ENCODE peak calls at places on chromosome 15, in five cellular contexts. L, Q, U, T and Y are unnamed samples. For H3K4me1, the result is how much of the 10 kb centered on the place peaks cover.

GRCh38 chr15:58585668-58586461 is 154.1 kb downstream of the LIPC start:
- DNase-seq in L (no peak), Q (no peak), U (no peak), T (no peak), Y (no peak)

GRCh38 chr15:71237456-71238188 is 122.4 kb downstream of the THSD4 start:
- DNase-seq in L (no peak), Q (peak), U (peak), T (peak), Y (peak)

GRCh38 chr15:39171944-39172368 is 408.9 kb upstream of the THBS1 start:
- DNase-seq in L (peak), Q (peak), U (peak), T (peak), Y (peak)

GRCh38 chr15:83449928-83450501 is 2.9 kb downstream of the SH3GL3 start:
- DNase-seq in L (no peak), Q (peak), U (no peak), T (no peak), Y (peak)

GRCh38 chr15:63296195-63296594 is 18.8 kb downstream of the APH1B start:
- DNase-seq in L (no peak), Q (no peak), U (no peak), T (no peak), Y (no peak)

GRCh38 chr15:92651877-92652575 is 3.5 kb downstream of the FAM174B start:
- DNase-seq in L (no peak), Q (no peak), U (no peak), T (no peak), Y (no peak)

GRCh38 chr15:37122703-37123102 is 22.4 kb upstream of the MEIS2 start:
- DNase-seq in L (no peak), Q (peak), U (no peak), T (no peak), Y (no peak)

GRCh38 chr15:99480223-99480810 is 85.5 kb upstream of the MEF2A start:
- DNase-seq in L (no peak), Q (no peak), U (no peak), T (no peak), Y (no peak)

GRCh38 chr15:52557242-52557641 is 11.6 kb downstream of the ARPP19 start:
- DNase-seq in L (no peak), Q (no peak), U (no peak), T (no peak), Y (peak)

GRCh38 chr15:100043069-100043641 is 298.6 kb downstream of the ADAMTS17 start:
- DNase-seq in L (no peak), Q (peak), U (no peak), T (no peak), Y (peak)

GRCh38 chr15:70974004-70974832 is 81.6 kb downstream of the LRRC49 start:
- DNase-seq in L (no peak), Q (peak), U (no peak), T (no peak), Y (peak)

GRCh38 chr15:69713726-69714559 is 261.3 kb downstream of the RPLP1 start:
- DNase-seq in L (no peak), Q (no peak), U (no peak), T (no peak), Y (no peak)

GRCh38 chr15:78174398-78174797 is 25.2 kb downstream of the IDH3A start:
- DNase-seq in L (peak), Q (no peak), U (no peak), T (no peak), Y (no peak)

GRCh38 chr15:98126326-98127090 is 166.0 kb downstream of the ARRDC4 start:
- DNase-seq in L (no peak), Q (no peak), U (no peak), T (no peak), Y (peak)

GRCh38 chr15:93253656-93254055 is 164.6 kb upstream of the RGMA start:
- DNase-seq in L (no peak), Q (no peak), U (no peak), T (peak), Y (no peak)

GRCh38 chr15:31554261-31554660 is 227.6 kb downstream of the KLF13 start:
- DNase-seq in L (no peak), Q (peak), U (peak), T (peak), Y (peak)

GRCh38 chr15:98785796-98786581 is 137.7 kb downstream of the IGF1R start:
- DNase-seq in L (peak), Q (no peak), U (peak), T (no peak), Y (no peak)

GRCh38 chr15:70775160-70775559 is 11.8 kb upstream of the UACA start:
- DNase-seq in L (no peak), Q (peak), U (no peak), T (no peak), Y (peak)

GRCh38 chr15:37045859-37046318 is 54.5 kb downstream of the MEIS2 start:
- DNase-seq in L (peak), Q (no peak), U (no peak), T (no peak), Y (no peak)

GRCh38 chr15:92596623-92597022 is 59.0 kb downstream of the FAM174B start:
- DNase-seq in L (no peak), Q (no peak), U (no peak), T (no peak), Y (no peak)

GRCh38 chr15:39205506-39206371 is 375.1 kb upstream of the THBS1 start:
- DNase-seq in L (no peak), Q (no peak), U (no peak), T (no peak), Y (no peak)

GRCh38 chr15:31473384-31474058 is 146.9 kb downstream of the KLF13 start:
- DNase-seq in L (peak), Q (no peak), U (peak), T (no peak), Y (no peak)

GRCh38 chr15:32765236-32765635 is 47.4 kb downstream of the GREM1 start:
- DNase-seq in L (no peak), Q (no peak), U (no peak), T (no peak), Y (no peak)

GRCh38 chr15:92375057-92375456 is 18.6 kb upstream of the ST8SIA2 start:
- DNase-seq in L (no peak), Q (no peak), U (no peak), T (no peak), Y (no peak)

GRCh38 chr15:57551717-57552677 is 39.7 kb upstream of the MYZAP start:
- DNase-seq in L (peak), Q (peak), U (peak), T (peak), Y (peak)

GRCh38 chr15:93089855-93090305 is 869 bp upstream of the RGMA start:
- DNase-seq in L (no peak), Q (no peak), U (peak), T (peak), Y (no peak)

GRCh38 chr15:98649996-98650870 is 1.9 kb downstream of the IGF1R start:
- DNase-seq in L (peak), Q (no peak), U (peak), T (peak), Y (peak)

GRCh38 chr15:51931638-51932037 is 39.9 kb downstream of the LEO1 start:
- DNase-seq in L (peak), Q (no peak), U (no peak), T (no peak), Y (peak)

GRCh38 chr15:75112278-75112847 is 89.0 kb downstream of the PPCDC start:
- DNase-seq in L (no peak), Q (peak), U (no peak), T (no peak), Y (no peak)

GRCh38 chr15:55574096-55574495 is 14.0 kb downstream of the PYGO1 start:
- DNase-seq in L (no peak), Q (no peak), U (no peak), T (no peak), Y (no peak)

GRCh38 chr15:46786886-46787285 is 930.4 kb upstream of the SEMA6D start:
- DNase-seq in L (no peak), Q (no peak), U (no peak), T (no peak), Y (no peak)

GRCh38 chr15:62392411-62392810 is 227.3 kb upstream of the C2CD4B start:
- DNase-seq in L (peak), Q (peak), U (no peak), T (peak), Y (peak)

GRCh38 chr15:25762015-25762662 is 101.0 kb downstream of the ATP10A start:
- DNase-seq in L (no peak), Q (no peak), U (no peak), T (no peak), Y (peak)

GRCh38 chr15:38558714-38559059 is 5.9 kb downstream of the RASGRP1 start:
- DNase-seq in L (no peak), Q (peak), U (no peak), T (no peak), Y (peak)

GRCh38 chr15:63792584-63792983 is 41.2 kb downstream of the HERC1 start:
- DNase-seq in L (no peak), Q (no peak), U (no peak), T (no peak), Y (peak)

GRCh38 chr15:90539789-90540188 is 10.1 kb downstream of the CRTC3 start:
- DNase-seq in L (no peak), Q (no peak), U (no peak), T (no peak), Y (no peak)

GRCh38 chr15:57509965-57510364 is 81.7 kb upstream of the MYZAP start:
- DNase-seq in L (no peak), Q (peak), U (no peak), T (no peak), Y (no peak)

GRCh38 chr15:76451540-76451939 is 115.0 kb downstream of the ISL2 start:
- DNase-seq in L (no peak), Q (no peak), U (no peak), T (no peak), Y (no peak)
- H3K4me1 ChIP-seq in L (under half), Q (under half), U (under half), T (under half), Y (under half)

GRCh38 chr15:67185621-67186225 is 68.7 kb downstream of the AAGAB start:
- DNase-seq in L (no peak), Q (peak), U (peak), T (no peak), Y (peak)
- H3K4me1 ChIP-seq in L (under half), Q (under half), U (under half), T (half or more), Y (half or more)

GRCh38 chr15:76196286-76196948 is 114.9 kb downstream of the ETFA start:
- DNase-seq in L (peak), Q (peak), U (no peak), T (peak), Y (peak)
- H3K4me1 ChIP-seq in L (under half), Q (under half), U (under half), T (under half), Y (under half)

DNA sequence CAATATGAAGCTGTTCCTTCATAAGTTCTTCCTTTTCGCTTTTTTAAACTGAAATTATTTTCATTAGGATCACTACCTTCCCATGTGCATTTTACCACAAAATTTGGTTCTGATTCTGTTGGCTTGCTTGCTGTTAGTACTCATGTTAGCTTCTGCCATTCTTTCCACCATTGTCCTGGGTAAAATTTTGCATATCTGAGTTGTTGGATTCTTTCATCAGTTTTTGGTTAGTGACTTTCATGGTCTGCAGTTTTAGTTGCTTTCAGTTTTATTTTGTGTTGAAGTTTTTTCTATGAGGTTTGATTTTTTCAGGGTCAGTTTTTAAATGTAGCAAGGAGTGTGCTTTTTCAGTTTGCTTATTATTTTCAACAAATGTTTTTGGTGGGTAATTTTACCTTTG is 71.9 kb downstream of the SMAD3 start:
- DNase-seq in L (no peak), Q (no peak), U (no peak), T (no peak), Y (no peak)
- H3K4me1 ChIP-seq in L (under half), Q (half or more), U (under half), T (half or more), Y (half or more)

DNA sequence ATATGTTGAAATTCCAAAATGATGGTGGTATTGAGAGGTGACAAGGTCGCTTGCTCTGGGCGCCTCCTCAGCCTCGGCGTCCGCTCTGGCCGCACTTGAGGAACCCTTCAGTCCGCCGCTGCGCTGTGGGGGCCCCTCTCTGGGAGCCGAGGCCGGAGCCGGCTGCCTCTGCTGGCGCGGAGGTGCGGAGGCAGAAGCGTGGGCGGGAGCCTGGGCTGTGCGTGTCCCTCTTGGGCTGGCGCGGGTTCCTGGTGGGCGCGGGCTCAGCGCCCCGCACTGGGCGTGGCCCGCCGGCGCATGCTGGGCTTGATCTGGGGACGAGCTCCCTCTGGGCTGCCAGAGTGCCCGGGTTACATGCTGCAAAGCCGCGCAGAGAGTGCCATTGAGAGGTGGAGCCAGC is 39.8 kb upstream of the TMC3 start:
- DNase-seq in L (no peak), Q (no peak), U (no peak), T (no peak), Y (no peak)
- H3K4me1 ChIP-seq in L (under half), Q (under half), U (under half), T (under half), Y (under half)

DNA sequence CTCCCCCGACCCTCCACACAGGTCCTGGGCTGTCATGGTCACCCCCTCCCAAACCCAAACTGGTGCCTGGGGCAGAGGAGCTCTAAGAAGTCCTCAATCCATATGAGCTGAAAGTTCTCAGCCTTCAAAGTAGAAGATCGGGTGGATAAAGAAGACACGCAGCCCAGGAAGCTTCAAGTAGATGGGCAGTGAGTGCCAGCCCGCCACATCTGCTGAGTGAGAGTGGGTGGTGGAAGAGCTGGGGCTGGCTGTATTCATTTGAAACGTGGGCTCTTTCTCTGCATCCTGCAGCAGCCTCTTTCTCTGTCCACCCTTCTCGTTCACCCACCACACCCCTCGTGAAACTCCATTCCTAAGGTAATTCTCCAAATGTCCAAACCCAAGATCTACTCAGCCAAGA is 363.8 kb upstream of the ICE2 start:
- DNase-seq in L (no peak), Q (no peak), U (no peak), T (no peak), Y (no peak)
- H3K4me1 ChIP-seq in L (under half), Q (under half), U (under half), T (under half), Y (under half)